ENCODE peak calls at places on chromosome 22, in nine cellular contexts. O is neural crest cell, S is cardiac muscle cell, B is fibroblast of lung, D is HCT116, Z is hepatocyte, N is heart left ventricle, F is Caco-2, T is NB4. G is an unnamed sample.

GRCh38 chr22:38788417-38788816 is 5.5 kb downstream of the DNAL4 start:
- DNase-seq in O (no peak), S (peak), T (no peak), N (peak), Z (peak), D (no peak), F (no peak), B (peak), G (no peak)

GRCh38 chr22:47352920-47353700 is 590.7 kb downstream of the TBC1D22A start:
- DNase-seq in D (no peak), Z (no peak), O (no peak), F (no peak), S (no peak), N (no peak), T (no peak), B (no peak), G (no peak)

GRCh38 chr22:30634477-30635233 is 926 bp upstream of the SLC35E4 start:
- DNase-seq in D (peak), O (peak), F (peak), Z (peak), T (peak), N (peak), S (peak), B (peak), G (peak)

GRCh38 chr22:28244760-28245159 is 325.7 kb upstream of the PITPNB start:
- DNase-seq in S (peak), F (no peak), D (no peak), Z (no peak), O (no peak), B (no peak), N (no peak), T (no peak), G (no peak)

GRCh38 chr22:38132136-38132535 is 21.7 kb upstream of the BAIAP2L2 start:
- DNase-seq in S (no peak), F (no peak), Z (no peak), D (no peak), B (no peak), T (no peak), N (no peak), O (no peak), G (no peak)

GRCh38 chr22:20514658-20515406 is 7.4 kb downstream of the MED15 start:
- DNase-seq in D (no peak), B (peak), S (no peak), Z (peak), T (peak), O (no peak), F (no peak), N (no peak), G (no peak)

GRCh38 chr22:36546092-36546804 is 17.3 kb upstream of the EIF3D start:
- DNase-seq in B (peak), D (peak), T (peak), Z (peak), F (peak), S (peak), O (peak), N (peak), G (peak)

GRCh38 chr22:39325392-39325932 is 6.0 kb upstream of the RPL3 start:
- DNase-seq in D (no peak), O (no peak), N (no peak), F (no peak), B (no peak), S (no peak), T (no peak), Z (no peak), G (no peak)

GRCh38 chr22:38017272-38017920 is 33.0 kb upstream of the SOX10 start:
- DNase-seq in T (peak), O (no peak), N (peak), B (peak), F (no peak), S (no peak), Z (no peak), D (no peak), G (no peak)

GRCh38 chr22:25281675-25282345 is 62.4 kb downstream of the CRYBB2 start:
- DNase-seq in D (no peak), O (no peak), Z (no peak), F (no peak), B (no peak), T (peak), N (no peak), S (peak), G (no peak)

GRCh38 chr22:25282671-25283561 is 63.5 kb downstream of the CRYBB2 start:
- DNase-seq in S (peak), B (no peak), F (no peak), N (no peak), T (no peak), O (peak), D (no peak), Z (peak), G (peak)

DNA sequence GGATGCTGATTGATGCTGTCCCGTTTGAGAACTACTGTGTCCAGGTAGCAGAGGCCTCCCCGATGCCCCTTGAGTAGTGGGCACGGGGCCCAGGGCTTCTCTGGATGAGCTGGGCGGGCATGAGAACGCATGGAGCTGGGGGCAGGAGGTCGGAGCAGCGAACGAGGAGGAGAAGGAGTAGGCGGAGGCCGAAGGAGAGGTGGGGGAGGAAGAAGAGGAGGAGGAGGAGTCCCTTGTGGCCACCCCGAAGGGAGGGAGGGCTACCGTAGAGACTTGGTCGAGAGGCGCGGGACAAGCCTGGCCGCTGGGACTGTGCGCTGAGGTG is 62.9 kb downstream of the CRYBB2 start:
- DNase-seq in S (peak), F (no peak), N (no peak), D (no peak), O (no peak), Z (no peak), T (no peak), B (no peak), G (no peak)
- TF ChIP-seq CTCF in S (no peak), F (no peak), N (no peak), D (no peak), O (no peak), Z (no peak), T (no peak), B (no peak), G (no peak)

DNA sequence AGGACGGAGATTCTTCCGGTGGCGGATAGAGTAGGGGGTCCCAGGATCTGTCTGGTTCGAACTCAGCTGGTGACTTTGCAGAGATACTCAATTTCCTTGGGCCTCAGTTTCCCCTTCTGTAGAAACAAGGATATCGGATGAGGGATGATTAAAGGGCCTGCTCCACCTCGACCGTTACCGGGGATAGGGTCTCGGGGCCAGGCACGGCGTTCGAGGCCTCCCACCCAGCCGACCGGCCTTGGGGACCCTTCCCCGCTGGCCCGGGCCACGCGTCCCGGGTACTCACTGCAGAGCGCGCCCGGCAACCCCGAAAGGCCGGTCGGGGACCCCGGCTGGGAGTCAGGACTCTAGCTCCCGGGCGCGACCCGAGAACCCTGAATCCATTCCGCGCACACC is 321 bp downstream of the RHBDD3 start:
- DNase-seq in T (no peak), Z (no peak), S (peak), N (no peak), O (no peak), F (no peak), B (no peak), D (no peak), G (no peak)
- TF ChIP-seq CTCF in T (no peak), Z (no peak), S (no peak), N (no peak), O (no peak), F (no peak), B (no peak), D (no peak), G (no peak)

GRCh38 chr22:50698546-50698945 is 25.9 kb downstream of the SHANK3 start:
- DNase-seq in Z (no peak), B (no peak), T (peak), O (no peak), F (no peak), D (no peak), N (no peak), S (no peak), G (no peak)

GRCh38 chr22:50697667-50698506 is 25.3 kb downstream of the SHANK3 start:
- DNase-seq in B (no peak), F (no peak), N (no peak), O (no peak), Z (no peak), T (no peak), S (peak), D (no peak), G (no peak)

GRCh38 chr22:50695421-50696250 is 23.0 kb downstream of the SHANK3 start:
- DNase-seq in N (no peak), T (no peak), F (no peak), S (no peak), Z (no peak), O (no peak), D (no peak), B (no peak), G (no peak)

GRCh38 chr22:50696251-50696798 is 23.7 kb downstream of the SHANK3 start:
- DNase-seq in D (no peak), S (no peak), B (no peak), Z (no peak), F (no peak), T (no peak), N (no peak), O (no peak), G (no peak)

GRCh38 chr22:50696799-50697561 is 24.4 kb downstream of the SHANK3 start:
- DNase-seq in T (no peak), D (no peak), O (peak), F (peak), B (no peak), Z (peak), N (no peak), S (peak), G (no peak)
- TF ChIP-seq CTCF in T (no peak), D (no peak), O (peak), F (no peak), B (peak), Z (peak), N (peak), S (peak), G (no peak)

GRCh38 chr22:23784215-23784732 is 2.5 kb upstream of the SMARCB1 start:
- DNase-seq in D (no peak), O (no peak), T (no peak), B (peak), N (no peak), S (no peak), Z (peak), F (no peak), G (no peak)
- TF ChIP-seq CTCF in D (no peak), O (no peak), T (no peak), B (no peak), N (no peak), S (no peak), Z (no peak), F (no peak), G (no peak)

GRCh38 chr22:40950888-40951794 is at the start of gene RBX1:
- DNase-seq in S (peak), Z (peak), F (peak), B (peak), T (peak), N (peak), D (peak), O (peak), G (peak)
- TF ChIP-seq CTCF in S (no peak), Z (no peak), F (no peak), B (no peak), T (no peak), N (no peak), D (no peak), O (no peak), G (no peak)

GRCh38 chr22:23221351-23221804 is 41.1 kb downstream of the BCR start:
- DNase-seq in Z (no peak), O (no peak), T (no peak), N (no peak), D (no peak), F (no peak), B (no peak), S (no peak), G (no peak)
- TF ChIP-seq CTCF in Z (no peak), O (no peak), T (no peak), N (no peak), D (no peak), F (no peak), B (no peak), S (no peak), G (no peak)

G was measured in GM13977.